ENCODE peak calls at places on chromosome 19, in eight cellular contexts. Z is astrocyte of the cerebellum; G is fibroblast of pulmonary artery; M is Caco-2; F is stimulated activated naive CD4-positive, alpha-beta T cell; X is activated CD4-positive, alpha-beta T cell treated with anti-CD3 and anti-CD28 coated beads for 24 hours; K is nucleus accumbens; I is T1000. L is an unnamed sample.

GRCh38 chr19:2661615-2662014 is 40.9 kb downstream of the GNG7 start:
- DNase-seq in Z (no peak), G (no peak), M (peak; percentile 62), F (no peak), X (no peak), K (no peak), I (no peak), L (no peak)

GRCh38 chr19:1360818-1361461 is 22.8 kb upstream of the NDUFS7 start:
- DNase-seq in Z (peak; percentile 70), G (peak; percentile 89), M (no peak), F (no peak), X (no peak), K (peak; percentile 92), I (no peak), L (peak; percentile 91)

GRCh38 chr19:6772028-6772865 is at the start of gene VAV1:
- DNase-seq in Z (no peak), G (no peak), M (no peak), F (peak; percentile 84), X (peak; percentile 66), K (peak; percentile 43), I (no peak), L (peak; percentile 5)

GRCh38 chr19:38228005-38228377 is 4.0 kb upstream of the DPF1 start:
- DNase-seq in Z (no peak), G (no peak), M (no peak), F (no peak), X (no peak), K (no peak), I (no peak), L (no peak)

GRCh38 chr19:16577531-16578052 is 5.4 kb upstream of the SLC35E1 start:
- DNase-seq in Z (no peak), G (no peak), M (no peak), F (no peak), X (no peak), K (no peak), I (no peak), L (no peak)

GRCh38 chr19:45406165-45406956 is at the start of gene POLR1G:
- DNase-seq in Z (peak; percentile 53), G (peak; percentile 80), M (peak; percentile 88), F (peak; percentile 89), X (peak; percentile 66), K (peak; percentile 87), I (peak; percentile 77), L (peak; percentile 45)

GRCh38 chr19:41427647-41428480 is 690 bp upstream of the B3GNT8 start:
- DNase-seq in Z (no peak), G (no peak), M (no peak), F (no peak), X (no peak), K (peak; percentile 34), I (no peak), L (no peak)

GRCh38 chr19:16369664-16370576 is 45.3 kb downstream of the KLF2 start:
- DNase-seq in Z (no peak), G (no peak), M (no peak), F (peak; percentile 89), X (no peak), K (no peak), I (no peak), L (no peak)

GRCh38 chr19:29576761-29577661 is 29.1 kb upstream of the POP4 start:
- DNase-seq in Z (no peak), G (peak; percentile 17), M (no peak), F (no peak), X (no peak), K (no peak), I (no peak), L (no peak)

GRCh38 chr19:14774373-14774772 is 4.0 kb downstream of the ADGRE2 start:
- DNase-seq in Z (no peak), G (no peak), M (no peak), F (no peak), X (no peak), K (no peak), I (no peak), L (no peak)

GRCh38 chr19:53991224-53992113 is at the start of gene CACNG6:
- DNase-seq in Z (no peak), G (peak; percentile 49), M (peak; percentile 69), F (no peak), X (no peak), K (peak; percentile 15), I (no peak), L (peak; percentile 3)

GRCh38 chr19:29259153-29259552 is 46.2 kb upstream of the UQCRFS1 start:
- DNase-seq in Z (no peak), G (peak; percentile 3), M (peak; percentile 40), F (no peak), X (no peak), K (no peak), I (no peak), L (no peak)

GRCh38 chr19:35081201-35081600 is 34.4 kb upstream of the FXYD3 start:
- DNase-seq in Z (no peak), G (no peak), M (no peak), F (no peak), X (no peak), K (no peak), I (no peak), L (no peak)